ENCODE peak calls at places on chromosome 21, in five cellular contexts. I is brain microvascular endothelial cell, L is uterus, A is psoas muscle, B is transverse colon. D is an unnamed sample.

GRCh38 chr21:33360281-33360680 is 35.5 kb downstream of the IFNAR1 start:
- DNase-seq in I (peak; percentile 51), B (no peak), A (no peak), L (peak; percentile 43), D (no peak)

GRCh38 chr21:15604424-15604823 is 125.4 kb upstream of the USP25 start:
- DNase-seq in A (no peak), B (no peak), I (peak; percentile 52), L (no peak), D (no peak)

GRCh38 chr21:29626787-29627470 is 312.9 kb downstream of the GRIK1 start:
- DNase-seq in B (no peak), I (no peak), A (no peak), L (no peak), D (no peak)

GRCh38 chr21:28454978-28455600 is 537.6 kb downstream of the LTN1 start:
- DNase-seq in B (no peak), L (no peak), A (no peak), I (no peak), D (no peak)

GRCh38 chr21:43644609-43645008 is 14.7 kb downstream of the HSF2BP start:
- DNase-seq in B (no peak), L (no peak), I (peak; percentile 59), A (no peak), D (no peak)

GRCh38 chr21:32909393-32909792 is 116.3 kb upstream of the OLIG2 start:
- DNase-seq in I (no peak), B (no peak), L (no peak), A (no peak), D (no peak)

GRCh38 chr21:36839123-36839522 is 127.3 kb downstream of the HLCS start:
- DNase-seq in L (no peak), I (peak; percentile 75), B (no peak), A (no peak), D (peak; percentile 61)

GRCh38 chr21:44391345-44392091 is 38.1 kb downstream of the TRPM2 start:
- DNase-seq in B (peak; percentile 49), I (no peak), L (no peak), A (peak; percentile 60), D (no peak)

GRCh38 chr21:29376556-29376955 is 77.8 kb downstream of the BACH1 start:
- DNase-seq in A (peak; percentile 36), B (peak; percentile 42), I (peak; percentile 15), L (peak; percentile 18), D (no peak)

GRCh38 chr21:16388911-16389515 is 659.2 kb downstream of the USP25 start:
- DNase-seq in B (no peak), I (no peak), A (no peak), L (no peak), D (no peak)

GRCh38 chr21:36861924-36862323 is 104.5 kb downstream of the HLCS start:
- DNase-seq in B (no peak), L (no peak), A (no peak), I (no peak), D (no peak)

GRCh38 chr21:17708541-17709265 is 96.0 kb upstream of the BTG3 start:
- DNase-seq in B (no peak), A (no peak), L (no peak), I (no peak), D (no peak)

GRCh38 chr21:44907966-44908364 is 12.7 kb downstream of the ITGB2 start:
- DNase-seq in I (no peak), L (no peak), B (no peak), A (no peak), D (no peak)

GRCh38 chr21:41671212-41671762 is 95.6 kb downstream of the RIPK4 start:
- DNase-seq in B (no peak), L (no peak), I (no peak), A (no peak), D (no peak)
- H3K27ac ChIP-seq in B (no peak overlapping the region), L (no peak overlapping the region), I (no peak overlapping the region), A (no peak overlapping the region), D (no peak overlapping the region)

DNA sequence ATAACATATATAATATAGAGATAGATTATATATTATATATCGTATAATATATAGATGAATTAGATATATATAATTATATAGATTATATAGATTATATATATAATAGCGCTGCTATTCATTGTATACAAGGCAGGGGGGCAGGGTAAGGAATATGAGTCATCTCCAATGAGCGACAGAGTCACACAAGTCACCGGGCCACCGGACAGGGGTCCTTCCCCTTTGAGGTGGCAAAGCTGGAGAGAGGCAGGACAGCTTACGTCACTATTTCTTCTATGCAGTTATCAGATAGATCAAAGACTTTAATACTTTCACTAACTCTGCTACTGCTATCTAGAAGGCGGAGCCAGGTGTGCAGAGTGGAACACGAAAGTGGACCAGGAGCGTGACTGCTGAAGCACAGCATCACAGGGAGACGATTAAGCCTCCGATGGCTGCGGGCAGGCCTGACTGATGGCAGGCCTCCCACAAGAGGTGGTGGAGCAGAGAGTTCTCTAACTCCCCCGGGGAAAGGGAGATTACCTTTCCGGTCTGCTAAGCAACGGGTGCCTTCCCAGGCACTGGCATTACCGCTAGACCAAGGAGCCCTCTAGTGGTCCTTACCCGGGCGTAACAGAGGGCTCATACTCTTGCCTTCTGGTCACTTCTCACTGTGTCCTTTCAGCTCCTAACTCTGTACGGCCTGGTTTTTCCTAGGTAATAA is 2154.7 kb downstream of the MRPL39 start:
- DNase-seq in B (no peak), A (no peak), I (no peak), L (no peak), D (no peak)
- TF ChIP-seq CTCF in B (no peak), A (no peak), I (no peak), L (no peak), D (no peak)

DNA sequence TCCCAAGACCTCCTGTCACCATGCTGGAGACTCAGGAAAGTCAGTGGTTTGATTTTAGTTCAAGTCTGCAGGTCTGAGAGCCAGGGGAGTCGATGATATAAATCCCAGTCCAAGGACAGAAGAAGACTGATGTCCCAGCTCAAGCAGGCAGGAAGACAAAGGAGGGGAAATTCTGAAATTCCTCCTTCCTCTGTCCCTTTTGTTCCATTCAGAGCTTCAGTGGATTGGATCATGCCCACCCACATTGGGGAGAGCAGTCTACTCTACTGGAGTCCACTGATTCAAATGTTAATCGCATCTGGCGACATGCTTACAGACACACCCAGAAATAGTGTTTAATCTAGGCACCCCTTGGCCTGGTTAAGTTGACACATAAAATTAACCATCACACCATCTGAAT is 7.2 kb upstream of the ADAMTS1 start:
- DNase-seq in I (no peak), B (no peak), L (no peak), A (no peak), D (no peak)
- H3K27me3 ChIP-seq in I (no peaks in the 10 kb centered on the region), B (peaks cover 18% of the 10 kb centered on the region), L (no peaks in the 10 kb centered on the region), A (no peaks in the 10 kb centered on the region), D (no peaks in the 10 kb centered on the region)

DNA sequence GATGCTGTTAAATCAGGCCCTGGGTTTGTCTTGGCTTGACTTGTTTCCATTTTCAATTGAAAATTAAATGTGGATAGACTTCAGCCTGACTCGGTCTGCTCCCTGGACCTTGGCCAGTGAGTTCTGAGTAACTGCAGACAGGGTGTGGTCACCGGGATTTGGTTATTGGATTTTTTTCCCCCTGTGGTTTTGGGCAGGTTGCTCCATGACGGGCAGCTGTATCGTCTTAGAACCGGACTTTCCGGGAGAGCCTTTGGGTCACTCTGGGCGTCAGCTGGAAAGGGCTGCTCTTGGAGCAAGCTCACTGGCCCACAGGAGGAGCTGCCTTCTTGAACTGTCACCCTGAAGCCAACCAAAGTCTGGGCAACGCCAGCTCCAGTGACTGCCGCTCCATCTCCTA is 75.0 kb downstream of the CLIC6 start:
- DNase-seq in I (peak; percentile 18), A (peak; percentile 72), B (peak; percentile 32), L (no peak), D (no peak)
- H3K27ac ChIP-seq in I (no peak overlapping the region), A (peak overlapping the region; percentile 36), B (no peak overlapping the region), L (no peak overlapping the region), D (no peak overlapping the region)

GRCh38 chr21:46189213-46189958 is 5.1 kb upstream of the SPATC1L start:
- DNase-seq in A (no peak), I (peak; percentile 73), L (no peak), B (no peak), D (no peak)
- TF ChIP-seq CTCF in A (no peak), I (no peak), L (no peak), B (no peak), D (no peak)

GRCh38 chr21:42261832-42262200 is 42.9 kb downstream of the ABCG1 start:
- DNase-seq in L (no peak), B (no peak), I (no peak), A (no peak), D (no peak)

GRCh38 chr21:42258885-42259407 is 40.0 kb downstream of the ABCG1 start:
- DNase-seq in L (no peak), I (no peak), B (no peak), A (no peak), D (no peak)

GRCh38 chr21:42258150-42258884 is 39.4 kb downstream of the ABCG1 start:
- DNase-seq in B (peak; percentile 82), A (peak; percentile 66), L (peak; percentile 36), I (peak; percentile 34), D (no peak)

GRCh38 chr21:42262826-42263225 is 43.9 kb downstream of the ABCG1 start:
- DNase-seq in L (peak; percentile 65), I (no peak), B (peak; percentile 36), A (peak; percentile 83), D (no peak)

DNA sequence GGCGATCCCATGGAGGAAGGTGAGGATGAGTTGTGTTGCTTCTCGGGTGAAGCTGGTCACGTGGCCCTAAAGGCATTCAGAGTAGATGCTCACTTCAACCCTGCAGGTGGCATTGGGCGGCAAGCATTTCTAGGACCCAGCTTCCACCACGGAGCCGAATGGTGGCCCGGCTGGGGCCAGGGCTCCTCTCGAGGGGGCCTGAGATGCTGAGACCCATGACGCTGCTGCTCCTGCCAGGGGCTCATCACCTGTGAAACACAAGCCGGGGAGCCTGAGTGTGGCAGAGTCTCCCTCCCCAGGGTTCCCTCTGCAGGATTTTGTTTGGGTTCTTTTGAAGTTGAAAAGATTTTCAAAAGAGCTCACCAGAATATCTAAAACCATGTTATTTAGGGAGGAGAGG is 41.2 kb downstream of the ABCG1 start:
- DNase-seq in A (no peak), I (no peak), B (no peak), L (no peak), D (no peak)
- H3K27me3 ChIP-seq in A (no peaks in the 10 kb centered on the region), I (peaks cover 1% of the 10 kb centered on the region), B (no peaks in the 10 kb centered on the region), L (no peaks in the 10 kb centered on the region), D (peaks cover 22% of the 10 kb centered on the region)

GRCh38 chr21:38351961-38352521 is 95.2 kb downstream of the KCNJ15 start:
- DNase-seq in L (no peak), I (peak; percentile 72), A (no peak), B (no peak), D (peak; percentile 67)

GRCh38 chr21:38351176-38351959 is 94.6 kb downstream of the KCNJ15 start:
- DNase-seq in B (no peak), A (no peak), L (no peak), I (no peak), D (no peak)

GRCh38 chr21:38350681-38351080 is 93.9 kb downstream of the KCNJ15 start:
- DNase-seq in I (no peak), L (no peak), B (no peak), A (no peak), D (no peak)

GRCh38 chr21:38354231-38354630 is 97.4 kb downstream of the KCNJ15 start:
- DNase-seq in A (no peak), B (no peak), L (no peak), I (no peak), D (no peak)

GRCh38 chr21:38352536-38353219 is 95.9 kb downstream of the KCNJ15 start:
- DNase-seq in L (peak; percentile 26), B (peak; percentile 59), I (peak; percentile 68), A (peak; percentile 40), D (peak; percentile 58)
- H3K27ac ChIP-seq in L (no peak overlapping the region), B (no peak overlapping the region), I (peak overlapping the region; percentile 87), A (no peak overlapping the region), D (peak overlapping the region; percentile 75)

DNA sequence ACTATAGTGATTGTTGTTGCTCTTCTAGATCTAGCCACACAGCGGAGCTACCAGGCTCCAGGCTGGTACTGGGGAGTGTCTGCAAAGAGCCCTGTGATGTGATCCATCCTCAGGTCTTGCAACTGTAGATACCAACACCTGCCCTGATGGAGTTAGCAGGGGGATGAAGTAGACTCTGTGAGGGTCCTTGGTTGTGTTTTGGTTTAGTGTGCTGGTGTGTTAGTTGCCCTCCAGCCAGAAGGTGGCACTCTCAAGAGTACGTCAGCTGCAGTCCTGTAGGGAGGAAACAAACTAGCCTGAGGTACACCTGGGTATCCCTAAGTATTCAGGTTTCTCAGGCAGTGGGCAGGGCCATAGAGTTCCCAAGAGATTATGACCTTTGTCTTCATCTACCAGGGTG is 81.2 kb upstream of the TMPRSS2 start:
- DNase-seq in A (no peak), B (no peak), L (no peak), I (no peak), D (no peak)
- TF ChIP-seq CTCF in A (no peak), B (no peak), L (no peak), I (no peak), D (no peak)

D was measured in AG04450.